ENCODE peak calls at places on chromosomes 2 and 18, in ten cellular contexts. Q is non-pigmented ciliary epithelial cell; O is dermis microvascular lymphatic vessel endothelial cell; N is posterior cingulate gyrus; E is stimulated activated CD4-positive, alpha-beta T cell treated with anti-CD3 and anti-CD28 coated beads, Interleukin-15, amount 100 ng/mL, for 24 hours; C is RWPE1; U is AG08396; M is GM23248; H is NCI-H1092; R is transverse colon. P is an unnamed sample.

GRCh38 chr2:173076557-173077345 is 1.1 kb downstream of the MAP3K20 start:
- DNase-seq in Q (no peak), O (no peak), N (peak; percentile 8), E (peak; percentile 41), C (peak; percentile 26), U (no peak), M (peak; percentile 67), H (no peak), R (peak; percentile 28), P (peak; percentile 56)

GRCh38 chr2:54657664-54658083 is 65.8 kb upstream of the EML6 start:
- DNase-seq in Q (no peak), O (no peak), N (peak; percentile 48), E (peak; percentile 58), C (peak; percentile 44), U (no peak), M (peak; percentile 60), H (no peak), R (peak; percentile 66), P (peak; percentile 47)

GRCh38 chr2:62966995-62967394 is 83.6 kb upstream of the OTX1 start:
- DNase-seq in Q (no peak), O (no peak), N (no peak), E (no peak), C (no peak), U (no peak), M (no peak), H (no peak), R (no peak), P (no peak)

GRCh38 chr2:207655000-207655399 is 29.8 kb upstream of the METTL21A start:
- DNase-seq in Q (no peak), O (no peak), N (no peak), E (no peak), C (no peak), U (no peak), M (peak; percentile 2), H (no peak), R (no peak), P (peak; percentile 21)

GRCh38 chr2:47026738-47027531 is 111.3 kb upstream of the MCFD2 start:
- DNase-seq in Q (no peak), O (no peak), N (no peak), E (no peak), C (peak; percentile 67), U (no peak), M (no peak), H (no peak), R (no peak), P (no peak)

GRCh38 chr2:86195055-86195807 is at the start of gene IMMT:
- DNase-seq in Q (peak; percentile 80), O (peak; percentile 86), N (peak; percentile 97), E (peak; percentile 98), C (peak; percentile 96), U (peak; percentile 96), M (peak; percentile 100), H (peak; percentile 92), R (peak; percentile 95), P (peak; percentile 98)

GRCh38 chr2:123245156-123245555 is 779.9 kb upstream of the CNTNAP5 start:
- DNase-seq in Q (no peak), O (no peak), N (no peak), E (no peak), C (no peak), U (no peak), M (no peak), H (no peak), R (no peak), P (no peak)

GRCh38 chr2:42100696-42101585 is 53.1 kb downstream of the PKDCC start:
- DNase-seq in Q (peak; percentile 34), O (peak; percentile 23), N (peak; percentile 50), E (peak; percentile 72), C (peak; percentile 48), U (peak; percentile 86), M (peak; percentile 80), H (no peak), R (peak; percentile 75), P (peak; percentile 91)

GRCh38 chr2:2057125-2057721 is 273.9 kb downstream of the MYT1L start:
- DNase-seq in Q (no peak), O (peak; percentile 85), N (no peak), E (peak; percentile 79), C (no peak), U (no peak), M (peak; percentile 7), H (no peak), R (peak; percentile 16), P (no peak)

GRCh38 chr2:127675335-127676261 is at the start of gene LIMS2:
- DNase-seq in Q (no peak), O (no peak), N (no peak), E (no peak), C (peak; percentile 53), U (peak; percentile 89), M (peak; percentile 86), H (no peak), R (no peak), P (peak; percentile 90)

GRCh38 chr18:76451475-76452331 is 43.3 kb downstream of the ZNF516 start:
- DNase-seq in Q (no peak), O (no peak), N (no peak), E (peak; percentile 18), C (no peak), U (no peak), M (peak; percentile 66), H (peak; percentile 28), R (no peak), P (no peak)

GRCh38 chr18:74396252-74397204 is 60.6 kb downstream of the DIPK1C start:
- DNase-seq in Q (no peak), O (no peak), N (no peak), E (no peak), C (no peak), U (no peak), M (no peak), H (no peak), R (no peak), P (no peak)

GRCh38 chr18:70279470-70279869 is 9.4 kb upstream of the SOCS6 start:
- DNase-seq in Q (no peak), O (no peak), N (no peak), E (no peak), C (no peak), U (no peak), M (no peak), H (no peak), R (no peak), P (no peak)

GRCh38 chr2:85705680-85706039 is 11.5 kb downstream of the GNLY start:
- DNase-seq in Q (peak; percentile 93), O (peak; percentile 31), N (no peak), E (no peak), C (peak; percentile 86), U (peak; percentile 81), M (peak; percentile 94), H (no peak), R (peak; percentile 28), P (peak; percentile 85)

GRCh38 chr2:89844221-89844943 is 1152.9 kb downstream of the RPIA start:
- DNase-seq in Q (no peak), O (no peak), N (no peak), E (no peak), C (no peak), U (no peak), M (no peak), H (no peak), R (no peak), P (peak; percentile 5)

GRCh38 chr2:120736955-120737801 is 1.5 kb downstream of the GLI2 start:
- DNase-seq in Q (peak; percentile 58), O (no peak), N (no peak), E (peak; percentile 16), C (peak; percentile 31), U (peak; percentile 85), M (peak; percentile 90), H (no peak), R (no peak), P (peak; percentile 85)

P was measured in GM03348.